ENCODE peak calls at places on chromosomes 13 and 19, in ten cellular contexts. A is retina; H is C1 segment of cervical spinal cord; N is RWPE1; C is stimulated activated CD4-positive, alpha-beta T cell treated with anti-CD3 and anti-CD28 coated beads, Interleukin-2, amount 100 ng/mL, for 48 hours; Q is activated T-cell treated with anti-CD3 and anti-CD28 coated beads, Interleukin-2, amount 50 U/mL, for 4 hours; E is NCI-H1092; L is suprapubic skin; D is adipocyte; G is activated CD4-positive, alpha-beta T cell treated with anti-CD3 and anti-CD28 coated beads, Interleukin-2, amount 50 U/mL, for 24 hours. V is an unnamed sample.

GRCh38 chr13:35530147-35530546 is 53.7 kb upstream of the MAB21L1 start:
- DNase-seq in G (no peak), C (no peak), H (no peak), E (no peak), Q (no peak), N (no peak), A (peak), D (no peak), L (no peak), V (no peak)

GRCh38 chr19:54153731-54154326 is 5.7 kb downstream of the LENG1 start:
- DNase-seq in L (no peak), N (no peak), H (no peak), G (no peak), E (no peak), A (no peak), D (no peak), Q (no peak), C (no peak), V (no peak)

GRCh38 chr13:28474491-28475134 is 20.3 kb downstream of the FLT1 start:
- DNase-seq in C (no peak), Q (no peak), G (no peak), L (no peak), A (no peak), N (no peak), D (peak), H (no peak), E (no peak), V (no peak)

GRCh38 chr19:18319591-18320135 is 3.2 kb downstream of the LSM4 start:
- DNase-seq in E (no peak), C (no peak), Q (no peak), H (no peak), L (no peak), N (no peak), G (no peak), D (no peak), A (no peak), V (peak)

GRCh38 chr19:8363803-8364771 is at the start of gene ANGPTL4:
- DNase-seq in D (peak), L (peak), H (peak), G (peak), N (peak), E (no peak), Q (peak), C (peak), A (peak), V (peak)

GRCh38 chr13:94300401-94300800 is 179.1 kb downstream of the DCT start:
- DNase-seq in Q (no peak), N (no peak), C (no peak), D (no peak), G (no peak), E (no peak), A (no peak), L (no peak), H (no peak), V (no peak)

GRCh38 chr13:112785419-112785856 is 95.6 kb downstream of the ATP11A start:
- DNase-seq in H (no peak), G (no peak), D (no peak), C (no peak), A (no peak), L (peak), N (no peak), Q (no peak), E (no peak), V (no peak)

GRCh38 chr13:24511824-24512207 is 762 bp downstream of the PARP4 start:
- DNase-seq in E (no peak), G (no peak), C (no peak), L (no peak), H (no peak), N (no peak), A (no peak), D (no peak), Q (no peak), V (no peak)

GRCh38 chr19:33259532-33259931 is 33.9 kb upstream of the SLC7A10 start:
- DNase-seq in N (no peak), L (no peak), C (no peak), E (no peak), Q (no peak), D (no peak), H (no peak), G (no peak), A (no peak), V (no peak)

GRCh38 chr13:61913183-61913582 is 497.5 kb upstream of the PCDH20 start:
- DNase-seq in D (no peak), C (no peak), G (no peak), E (no peak), H (no peak), Q (no peak), A (no peak), L (no peak), N (no peak), V (no peak)

GRCh38 chr19:38993271-38993670 is 17.7 kb upstream of the FBXO17 start:
- DNase-seq in A (no peak), N (peak), Q (no peak), D (peak), L (no peak), H (no peak), C (no peak), E (no peak), G (no peak), V (no peak)

GRCh38 chr13:50635504-50635903 is 208.0 kb downstream of the DLEU7 start:
- DNase-seq in G (no peak), C (no peak), L (peak), A (no peak), Q (no peak), N (no peak), H (no peak), E (no peak), D (no peak), V (no peak)

GRCh38 chr19:55657004-55657747 is 2.3 kb downstream of the U2AF2 start:
- DNase-seq in A (no peak), E (no peak), N (no peak), C (no peak), G (no peak), D (no peak), L (no peak), Q (no peak), H (no peak), V (no peak)

GRCh38 chr13:91323349-91323748 is 24.1 kb upstream of the MIR17HG start:
- DNase-seq in H (no peak), D (no peak), L (no peak), Q (no peak), C (no peak), N (no peak), A (no peak), G (no peak), E (no peak), V (no peak)

GRCh38 chr13:94595006-94595942 is 678 bp downstream of the TGDS start:
- DNase-seq in N (peak), C (no peak), E (no peak), D (peak), L (no peak), G (no peak), Q (peak), A (no peak), H (peak), V (no peak)

GRCh38 chr19:41804327-41804726 is 7.9 kb downstream of the CEACAM3 start:
- DNase-seq in D (no peak), L (no peak), E (no peak), G (no peak), Q (no peak), C (no peak), N (no peak), A (no peak), H (no peak), V (no peak)

GRCh38 chr13:32889986-32890565 is 126.1 kb upstream of the KL start:
- DNase-seq in E (no peak), H (no peak), G (no peak), L (no peak), Q (no peak), A (no peak), D (no peak), C (no peak), N (no peak), V (no peak)